ENCODE peak calls at places on chromosomes 4 and X, in four cellular contexts. One of them, this sample, is unnamed.
A peak's percentile ranks its signal among the peaks of the same experiment; 100 is the strongest.

GRCh38 chr4:24980064-24980690 is 50.6 kb downstream of the LGI2 start:
- DNase-seq in tibial artery: peak; percentile 67
- DNase-seq in tibial nerve: peak; percentile 74
- DNase-seq in stomach: peak; percentile 59
- DNase-seq in this sample: no peak

GRCh38 chr4:68654946-68655721 is 15.3 kb downstream of the UGT2B15 start:
- DNase-seq in stomach: no peak
- DNase-seq in tibial nerve: no peak
- DNase-seq in tibial artery: no peak
- DNase-seq in this sample: no peak

GRCh38 chrX:50635811-50636365 is 165.3 kb upstream of the DGKK start:
- DNase-seq in stomach: no peak
- DNase-seq in tibial artery: no peak
- DNase-seq in tibial nerve: no peak
- DNase-seq in this sample: no peak

GRCh38 chr4:75848891-75849290 is 53.4 kb downstream of the PPEF2 start:
- DNase-seq in tibial nerve: no peak
- DNase-seq in stomach: no peak
- DNase-seq in tibial artery: no peak
- DNase-seq in this sample: no peak

GRCh38 chr4:42454755-42455154 is 57.5 kb downstream of the SHISA3 start:
- DNase-seq in stomach: no peak
- DNase-seq in tibial artery: no peak
- DNase-seq in tibial nerve: no peak
- DNase-seq in this sample: peak; percentile 9

GRCh38 chr4:41144812-41145211 is 69.5 kb downstream of the APBB2 start:
- DNase-seq in stomach: no peak
- DNase-seq in tibial nerve: no peak
- DNase-seq in tibial artery: no peak
- DNase-seq in this sample: no peak

GRCh38 chr4:168830777-168831512 is 179.1 kb downstream of the CBR4 start:
- DNase-seq in tibial nerve: no peak
- DNase-seq in stomach: no peak
- DNase-seq in tibial artery: no peak
- DNase-seq in this sample: no peak

GRCh38 chr4:169033660-169034059 is 23.6 kb upstream of the CBR4 start:
- DNase-seq in tibial artery: no peak
- DNase-seq in tibial nerve: no peak
- DNase-seq in stomach: no peak
- DNase-seq in this sample: no peak

GRCh38 chr4:142728209-142728608 is 117.9 kb downstream of the INPP4B start:
- DNase-seq in tibial nerve: no peak
- DNase-seq in tibial artery: no peak
- DNase-seq in stomach: no peak
- DNase-seq in this sample: no peak

GRCh38 chr4:13484749-13485345 is 707 bp upstream of the RAB28 start:
- DNase-seq in tibial nerve: no peak
- DNase-seq in tibial artery: no peak
- DNase-seq in stomach: no peak
- DNase-seq in this sample: no peak

GRCh38 chr4:128244379-128244778 is 43.2 kb downstream of the PGRMC2 start:
- DNase-seq in tibial artery: no peak
- DNase-seq in stomach: no peak
- DNase-seq in tibial nerve: no peak
- DNase-seq in this sample: no peak

GRCh38 chr4:188550296-188550695 is 411.1 kb downstream of the TRIML1 start:
- DNase-seq in tibial artery: no peak
- DNase-seq in tibial nerve: no peak
- DNase-seq in stomach: no peak
- DNase-seq in this sample: peak; percentile 25

GRCh38 chr4:3330682-3331081 is 37.9 kb downstream of the RGS12 start:
- DNase-seq in stomach: peak; percentile 11
- DNase-seq in tibial artery: no peak
- DNase-seq in tibial nerve: no peak
- DNase-seq in this sample: no peak

GRCh38 chrX:103554687-103555417 is 30.5 kb upstream of the TCEAL4 start:
- DNase-seq in tibial artery: no peak
- DNase-seq in stomach: peak; percentile 56
- DNase-seq in tibial nerve: peak; percentile 40
- DNase-seq in this sample: peak; percentile 19

GRCh38 chrX:109774706-109775105 is 41.6 kb upstream of the ACSL4 start:
- DNase-seq in stomach: no peak
- DNase-seq in tibial nerve: peak; percentile 10
- DNase-seq in tibial artery: no peak
- DNase-seq in this sample: peak; percentile 16

GRCh38 chr4:98193459-98194105 is 50.3 kb upstream of the STPG2 start:
- DNase-seq in stomach: no peak
- DNase-seq in tibial nerve: no peak
- DNase-seq in tibial artery: no peak
- DNase-seq in this sample: no peak

GRCh38 chrX:152946681-152947080 is 47.2 kb downstream of the PNMA5 start:
- DNase-seq in stomach: no peak
- DNase-seq in tibial artery: no peak
- DNase-seq in tibial nerve: no peak
- DNase-seq in this sample: no peak

GRCh38 chrX:144810539-144810938 is 436.8 kb upstream of the SPANXN1 start:
- DNase-seq in tibial artery: no peak
- DNase-seq in tibial nerve: no peak
- DNase-seq in stomach: no peak
- DNase-seq in this sample: no peak

GRCh38 chr4:17111959-17112659 is 213.7 kb upstream of the LDB2 start:
- DNase-seq in tibial artery: no peak
- DNase-seq in tibial nerve: peak; percentile 8
- DNase-seq in stomach: no peak
- DNase-seq in this sample: no peak
- TF ChIP-seq CTCF in tibial artery: no peak
- TF ChIP-seq CTCF in tibial nerve: no peak
- TF ChIP-seq CTCF in stomach: no peak
- TF ChIP-seq CTCF in this sample: peak; percentile 60

DNA sequence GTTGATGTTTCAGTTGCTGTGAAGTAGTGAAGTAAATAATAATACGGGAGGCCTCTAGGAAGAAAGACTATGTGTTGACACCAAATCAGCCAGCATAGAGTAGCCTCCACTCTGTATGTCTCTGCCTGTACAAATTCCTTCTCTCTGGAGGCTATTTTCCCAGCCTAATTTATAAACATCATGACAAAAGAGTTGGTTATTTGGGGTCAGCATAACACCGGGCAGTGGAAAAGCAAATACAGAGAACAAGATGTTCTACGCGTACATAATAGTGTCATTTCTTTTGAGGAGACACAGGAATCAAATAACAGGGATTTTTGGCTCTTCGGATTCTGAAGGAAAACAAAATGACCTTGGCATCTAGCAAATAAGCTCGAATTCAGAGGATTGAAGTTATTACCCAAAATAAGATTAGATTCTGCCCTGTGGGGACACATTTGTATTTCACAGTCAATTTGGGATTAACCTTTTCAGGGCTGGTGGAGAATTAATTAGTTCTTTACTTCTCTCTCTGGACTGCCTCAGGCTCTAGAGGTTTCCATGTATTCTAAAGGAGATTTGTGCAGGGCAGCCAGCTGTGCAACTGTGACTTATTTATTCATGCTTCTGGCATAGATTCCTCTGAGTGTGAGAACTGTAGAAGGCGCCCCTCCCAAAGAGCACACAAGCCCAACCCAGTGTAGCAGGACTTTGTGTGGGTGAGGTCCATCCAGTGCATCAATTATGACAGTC is 14.1 kb upstream of the SYTL4 start:
- DNase-seq in stomach: no peak
- DNase-seq in tibial artery: no peak
- DNase-seq in tibial nerve: peak; percentile 10
- DNase-seq in this sample: no peak
- H3K4me3 ChIP-seq in stomach: no peak overlapping the region
- H3K4me3 ChIP-seq in tibial artery: no peak overlapping the region
- H3K4me3 ChIP-seq in tibial nerve: no peak overlapping the region
- H3K4me3 ChIP-seq in this sample: no peak overlapping the region

DNA sequence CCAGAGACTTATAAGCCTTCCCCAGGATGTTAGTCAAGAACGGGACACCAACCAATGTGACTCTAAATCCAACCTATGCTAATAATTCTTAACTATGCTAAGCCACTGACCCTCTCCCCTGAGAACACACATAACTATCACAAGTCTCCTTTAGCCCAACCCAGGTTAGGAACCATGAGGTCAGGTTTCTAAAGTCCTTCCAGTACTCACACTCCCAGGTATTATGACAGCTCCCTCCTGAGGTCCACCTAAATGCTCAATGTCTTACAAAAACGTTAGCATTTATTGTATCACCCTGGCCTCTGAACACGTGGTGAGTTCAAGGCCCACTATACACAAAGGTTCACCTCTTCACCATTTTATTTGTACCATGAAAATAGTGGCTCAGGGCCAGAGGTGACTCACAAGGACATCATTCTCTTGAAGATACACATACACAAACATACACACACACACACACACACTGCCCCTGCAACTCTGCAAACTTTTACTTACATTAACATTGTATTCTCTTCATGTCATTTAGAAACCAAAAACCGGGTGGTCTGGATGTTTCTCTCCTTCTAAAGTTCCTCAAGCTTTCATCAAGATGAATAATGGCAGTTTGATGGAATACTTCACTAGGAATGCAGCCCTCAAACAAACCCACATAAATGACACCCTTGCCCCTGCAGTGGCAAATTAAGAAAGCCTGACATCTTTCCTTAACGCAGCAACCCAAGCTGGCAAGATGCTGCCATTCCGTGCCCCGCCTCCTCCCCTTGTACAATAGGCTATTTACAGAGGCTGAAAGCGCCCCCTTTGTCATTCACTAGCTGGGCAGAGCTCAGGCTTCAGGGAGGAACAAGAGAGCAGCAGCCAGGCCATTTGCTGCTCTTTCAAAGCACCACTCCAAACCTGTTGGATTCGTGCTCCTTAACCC is 17.7 kb downstream of the ACSL1 start:
- DNase-seq in tibial artery: peak; percentile 57
- DNase-seq in tibial nerve: no peak
- DNase-seq in stomach: peak; percentile 49
- DNase-seq in this sample: no peak
- H3K27me3 ChIP-seq in tibial artery: no peaks in the 10 kb centered on the region
- H3K27me3 ChIP-seq in tibial nerve: no peaks in the 10 kb centered on the region
- H3K27me3 ChIP-seq in stomach: no peaks in the 10 kb centered on the region
- H3K27me3 ChIP-seq in this sample: no peaks in the 10 kb centered on the region

GRCh38 chrX:18676470-18676869 is 4.6 kb upstream of the RS1 start:
- DNase-seq in tibial nerve: no peak
- DNase-seq in tibial artery: no peak
- DNase-seq in stomach: no peak
- DNase-seq in this sample: no peak
- TF ChIP-seq CTCF in tibial nerve: no peak
- TF ChIP-seq CTCF in tibial artery: no peak
- TF ChIP-seq CTCF in stomach: no peak
- TF ChIP-seq CTCF in this sample: peak; percentile 34